ENCODE peak calls at places on chromosomes 1 and 21, in six cellular contexts. M is GM23248, D is BJ, L is sigmoid colon, Q is fibroblast of gingiva, F is NCI-H1105. R is an unnamed sample.

GRCh38 chr1:94798054-94798453 is 22.1 kb upstream of the SLC44A3 start:
- DNase-seq in M (no peak), D (no peak), F (no peak), Q (no peak), L (no peak), R (no peak)

GRCh38 chr1:22712502-22713271 is 2.0 kb downstream of the EPHB2 start:
- DNase-seq in M (no peak), L (no peak), F (no peak), Q (peak; percentile 62), D (no peak), R (no peak)

GRCh38 chr1:61255324-61255703 is 173.0 kb downstream of the NFIA start:
- DNase-seq in L (no peak), D (no peak), F (no peak), M (no peak), Q (peak; percentile 43), R (no peak)

GRCh38 chr1:236282159-236282716 is 480 bp upstream of the ERO1B start:
- DNase-seq in D (no peak), M (no peak), Q (no peak), L (no peak), F (no peak), R (no peak)

GRCh38 chr1:14263671-14264070 is 334.8 kb upstream of the KAZN start:
- DNase-seq in Q (no peak), D (no peak), F (no peak), M (no peak), L (no peak), R (no peak)

GRCh38 chr1:160625725-160626498 is 20.9 kb downstream of the SLAMF1 start:
- DNase-seq in D (no peak), F (no peak), Q (no peak), M (no peak), L (no peak), R (no peak)

GRCh38 chr21:33026299-33026858 is 644 bp downstream of the OLIG2 start:
- DNase-seq in Q (no peak), M (no peak), F (no peak), L (peak; percentile 20), D (no peak), R (no peak)

GRCh38 chr1:162741574-162741973 is 48.9 kb upstream of the HSD17B7 start:
- DNase-seq in Q (no peak), M (no peak), L (no peak), D (no peak), F (no peak), R (no peak)

GRCh38 chr1:197519741-197520334 is 251.8 kb downstream of the CRB1 start:
- DNase-seq in F (no peak), L (no peak), M (peak; percentile 53), Q (peak; percentile 1), D (no peak), R (no peak)

GRCh38 chr1:89704014-89704413 is 71.1 kb downstream of the LRRC8C start:
- DNase-seq in F (no peak), L (no peak), D (no peak), Q (no peak), M (no peak), R (no peak)

GRCh38 chr1:32184639-32185038 is 5.2 kb downstream of the TXLNA start:
- DNase-seq in D (no peak), Q (no peak), F (no peak), L (no peak), M (no peak), R (no peak)

GRCh38 chr1:112255080-112255479 is 140.9 kb upstream of the CTTNBP2NL start:
- DNase-seq in L (no peak), M (peak; percentile 27), Q (peak; percentile 63), F (no peak), D (no peak), R (no peak)

GRCh38 chr1:231385118-231385748 is 36.9 kb downstream of the EGLN1 start:
- DNase-seq in Q (no peak), M (no peak), D (no peak), F (no peak), L (no peak), R (no peak)

GRCh38 chr21:14535702-14536101 is 10.4 kb downstream of the SAMSN1 start:
- DNase-seq in Q (no peak), D (no peak), M (no peak), L (no peak), F (no peak), R (no peak)

GRCh38 chr1:111334169-111334568 is 43.5 kb downstream of the CHIA start:
- DNase-seq in F (peak; percentile 39), Q (peak; percentile 46), M (peak; percentile 78), D (no peak), L (no peak), R (no peak)

GRCh38 chr1:200869753-200870391 is 2.9 kb upstream of the GPR25 start:
- DNase-seq in D (no peak), M (no peak), L (peak; percentile 46), Q (no peak), F (no peak), R (no peak)

GRCh38 chr1:156851779-156852413 is 7.0 kb downstream of the INSRR start:
- DNase-seq in Q (no peak), D (no peak), L (no peak), M (no peak), F (peak; percentile 11), R (no peak)

GRCh38 chr1:172549621-172550280 is 16.8 kb downstream of the SUCO start:
- DNase-seq in F (no peak), Q (peak; percentile 60), L (no peak), D (no peak), M (peak; percentile 54), R (no peak)

GRCh38 chr1:21337931-21338567 is 47.8 kb upstream of the ECE1 start:
- DNase-seq in D (peak; percentile 78), F (no peak), Q (peak; percentile 99), L (peak; percentile 98), M (peak; percentile 79), R (no peak)

GRCh38 chr1:110538921-110539320 is 19.9 kb upstream of the KCNA10 start:
- DNase-seq in F (no peak), L (no peak), D (no peak), M (peak; percentile 17), Q (no peak), R (no peak)

GRCh38 chr1:37100310-37100709 is 66.0 kb upstream of the GRIK3 start:
- DNase-seq in L (no peak), M (no peak), D (no peak), Q (no peak), F (no peak), R (no peak)

GRCh38 chr1:172658871-172659453 is at the start of gene FASLG:
- DNase-seq in Q (no peak), D (no peak), F (no peak), L (no peak), M (no peak), R (no peak)

GRCh38 chr1:201229095-201229494 is 38.5 kb downstream of the IGFN1 start:
- DNase-seq in F (no peak), L (no peak), D (no peak), Q (no peak), M (no peak), R (no peak)

GRCh38 chr1:12409676-12410075 is 179.8 kb downstream of the VPS13D start:
- DNase-seq in M (no peak), F (no peak), D (no peak), L (peak; percentile 79), Q (no peak), R (no peak)

GRCh38 chr1:61502011-61502410 is 222.9 kb downstream of the TM2D1 start:
- DNase-seq in D (no peak), L (no peak), F (no peak), M (no peak), Q (no peak), R (no peak)

GRCh38 chr1:183580281-183580682 is 10.0 kb downstream of the NCF2 start:
- DNase-seq in M (no peak), F (no peak), D (no peak), Q (no peak), L (no peak), R (peak; percentile 54)